ENCODE peak calls at places on chromosomes 5 and 9, in eight cellular contexts. Q, H, U, L, A, Z, V and D are unnamed samples. For H3K4me1, the result is how much of the 10 kb centered on the place peaks cover.

GRCh38 chr9:97632406-97632991 is 669 bp downstream of the TSTD2 start:
- DNase-seq in V (peak), Q (peak), H (no peak), A (no peak), U (peak), Z (no peak), L (no peak), D (peak)

GRCh38 chr5:103452666-103453065 is 109.9 kb downstream of the NUDT12 start:
- DNase-seq in U (no peak), H (no peak), L (no peak), V (no peak), A (no peak), Z (no peak), Q (no peak), D (no peak)

GRCh38 chr5:16812911-16813310 is 123.2 kb downstream of the MYO10 start:
- DNase-seq in U (no peak), Q (peak), Z (no peak), V (no peak), A (no peak), H (no peak), L (peak), D (no peak)

GRCh38 chr5:136656811-136657210 is 291.5 kb upstream of the TRPC7 start:
- DNase-seq in A (no peak), Z (no peak), U (no peak), V (no peak), Q (peak), H (no peak), L (no peak), D (no peak)

GRCh38 chr5:6723901-6724300 is 10.7 kb downstream of the TENT4A start:
- DNase-seq in U (no peak), Z (no peak), V (no peak), Q (no peak), H (no peak), L (no peak), A (no peak), D (no peak)

GRCh38 chr9:32344551-32345182 is 39.8 kb upstream of the ACO1 start:
- DNase-seq in V (no peak), U (peak), A (no peak), Q (no peak), L (no peak), H (no peak), Z (no peak), D (peak)

GRCh38 chr9:36721846-36722588 is 149.3 kb downstream of the MELK start:
- DNase-seq in Q (peak), U (no peak), H (no peak), V (no peak), L (no peak), Z (peak), A (no peak), D (peak)

GRCh38 chr9:112852741-112853505 is 37.8 kb downstream of the SLC46A2 start:
- DNase-seq in A (no peak), U (no peak), L (no peak), V (no peak), Z (no peak), H (no peak), Q (no peak), D (no peak)

GRCh38 chr9:114007991-114008666 is 70.0 kb downstream of the AMBP start:
- DNase-seq in H (peak), V (peak), Z (no peak), A (no peak), L (no peak), U (no peak), Q (no peak), D (no peak)

GRCh38 chr5:168898261-168898911 is 319.2 kb upstream of the PANK3 start:
- DNase-seq in Q (no peak), V (no peak), U (no peak), Z (no peak), L (no peak), A (no peak), H (no peak), D (peak)

GRCh38 chr5:30380228-30380627 is 813.3 kb upstream of the CDH6 start:
- DNase-seq in U (no peak), L (no peak), A (no peak), V (no peak), H (no peak), Q (no peak), Z (no peak), D (no peak)

GRCh38 chr9:35870351-35870923 is at the start of gene OR13J1:
- DNase-seq in H (no peak), A (no peak), V (no peak), Z (no peak), L (no peak), Q (no peak), U (no peak), D (no peak)

GRCh38 chr5:165525268-165525667 is 2019.8 kb downstream of the MAT2B start:
- DNase-seq in A (no peak), V (no peak), H (no peak), L (no peak), U (no peak), Q (no peak), Z (no peak), D (peak)

GRCh38 chr9:125986966-125987365 is 239.8 kb downstream of the PBX3 start:
- DNase-seq in Q (no peak), H (peak), V (no peak), U (no peak), Z (no peak), A (no peak), L (no peak), D (no peak)

GRCh38 chr9:113748135-113748534 is 128.0 kb upstream of the ZNF618 start:
- DNase-seq in A (no peak), U (no peak), H (no peak), V (no peak), Z (no peak), Q (no peak), L (no peak), D (no peak)

GRCh38 chr9:2234371-2234893 is 219.3 kb downstream of the SMARCA2 start:
- DNase-seq in U (no peak), Q (no peak), L (no peak), A (no peak), H (no peak), Z (no peak), V (peak), D (no peak)

GRCh38 chr5:27594141-27594540 is 555.8 kb upstream of the CDH9 start:
- DNase-seq in H (no peak), V (no peak), U (no peak), Q (no peak), L (no peak), Z (no peak), A (no peak), D (no peak)

GRCh38 chr9:17280350-17281012 is 145.6 kb downstream of the CNTLN start:
- DNase-seq in H (no peak), V (no peak), Z (no peak), L (no peak), U (no peak), Q (no peak), A (no peak), D (no peak)

GRCh38 chr5:172380992-172381643 is 73.2 kb downstream of the SH3PXD2B start:
- DNase-seq in H (peak), Q (no peak), Z (no peak), V (peak), A (no peak), L (no peak), U (no peak), D (no peak)

GRCh38 chr9:78038620-78039300 is 7.1 kb upstream of the GNAQ start:
- DNase-seq in Q (peak), V (no peak), H (no peak), L (no peak), U (no peak), A (no peak), Z (no peak), D (peak)

GRCh38 chr9:18861599-18862546 is 171.1 kb downstream of the SAXO1 start:
- DNase-seq in H (peak), U (peak), V (peak), Q (no peak), L (no peak), A (no peak), Z (no peak), D (no peak)

GRCh38 chr5:56460681-56461191 is 227.6 kb upstream of the ANKRD55 start:
- DNase-seq in U (no peak), Z (no peak), L (no peak), Q (no peak), V (no peak), H (no peak), A (no peak), D (no peak)

GRCh38 chr5:170903075-170903474 is 41.3 kb downstream of the RANBP17 start:
- DNase-seq in A (no peak), V (no peak), Q (no peak), H (no peak), U (peak), L (no peak), Z (no peak), D (no peak)

GRCh38 chr5:66689522-66690220 is 93.5 kb downstream of the MAST4 start:
- DNase-seq in U (no peak), H (no peak), L (no peak), A (no peak), Q (no peak), Z (no peak), V (no peak), D (no peak)

GRCh38 chr5:33433303-33434255 is 7.2 kb upstream of the TARS1 start:
- DNase-seq in H (no peak), Z (no peak), V (no peak), A (no peak), Q (no peak), L (no peak), U (no peak), D (no peak)

GRCh38 chr9:84397151-84397728 is 56.7 kb upstream of the SLC28A3 start:
- DNase-seq in A (peak), Q (peak), H (peak), V (peak), Z (peak), L (peak), U (peak), D (peak)

GRCh38 chr9:13128266-13128825 is 151.1 kb downstream of the MPDZ start:
- DNase-seq in V (no peak), Q (peak), Z (no peak), U (no peak), L (no peak), A (no peak), H (no peak), D (no peak)

GRCh38 chr9:27308691-27309390 is 11.9 kb upstream of the EQTN start:
- DNase-seq in A (no peak), Q (no peak), V (no peak), H (no peak), L (no peak), Z (no peak), U (no peak), D (no peak)

GRCh38 chr5:83472508-83473343 is 1.2 kb downstream of the VCAN start:
- DNase-seq in Z (no peak), V (peak), H (peak), Q (peak), U (peak), A (no peak), L (peak), D (no peak)
- H3K27ac ChIP-seq in Z (no peak), V (peak), H (peak), Q (no peak), U (peak), A (peak), L (peak), D (no peak)

DNA sequence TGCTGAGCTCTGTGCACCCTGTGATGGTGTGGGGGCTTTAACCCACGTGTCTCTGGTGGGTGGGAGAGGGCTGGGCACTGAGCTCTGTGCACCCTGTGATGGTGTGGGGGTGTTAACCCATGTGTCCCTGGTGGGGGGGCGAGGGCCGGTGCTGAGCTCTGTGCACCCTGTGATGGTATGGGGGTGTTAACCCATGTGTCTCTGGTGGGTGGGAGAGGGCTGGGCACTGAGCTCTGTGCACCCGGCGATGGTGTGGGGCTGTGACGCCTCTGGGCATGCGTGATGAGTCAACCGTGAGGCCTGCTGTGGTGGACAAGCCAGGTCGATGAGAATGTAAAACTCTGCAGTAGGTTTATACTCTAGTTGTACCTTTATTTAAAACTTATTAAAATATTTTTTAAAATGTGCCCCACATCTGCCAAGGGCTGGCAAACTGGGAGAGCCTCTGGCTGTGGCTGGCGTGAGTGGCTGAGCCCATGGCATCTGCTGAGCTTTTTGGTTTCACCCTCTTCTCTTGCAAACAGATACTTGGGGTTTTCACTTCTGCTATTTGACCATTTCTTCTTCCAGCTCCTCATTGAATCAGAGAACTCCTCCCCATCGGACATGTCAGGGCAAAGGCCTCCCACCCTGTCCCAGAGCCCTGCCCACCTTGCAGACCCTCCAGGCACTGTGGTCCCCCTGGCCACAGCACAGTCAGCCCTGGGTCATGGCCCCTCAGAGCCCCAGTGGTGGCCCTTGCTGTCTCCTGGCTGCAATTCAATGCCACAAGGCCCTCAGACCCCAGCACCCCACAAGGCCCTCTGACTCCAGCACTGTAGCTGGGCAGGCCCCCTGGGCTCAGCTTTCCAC is 18.5 kb upstream of the EXOC3 start:
- DNase-seq in Q (peak), L (no peak), A (no peak), Z (no peak), H (peak), U (no peak), V (no peak), D (no peak)
- H3K4me1 ChIP-seq in Q (under half), L (under half), A (under half), Z (under half), H (under half), U (under half), V (under half), D (under half)

GRCh38 chr9:109382585-109382984 is 61.7 kb upstream of the EPB41L4B start:
- DNase-seq in V (no peak), Z (no peak), L (no peak), H (no peak), U (no peak), Q (no peak), A (no peak), D (no peak)
- TF ChIP-seq CTCF in V (no peak), Z (no peak), L (no peak), H (no peak), U (no peak), Q (no peak), A (no peak), D (no peak)

DNA sequence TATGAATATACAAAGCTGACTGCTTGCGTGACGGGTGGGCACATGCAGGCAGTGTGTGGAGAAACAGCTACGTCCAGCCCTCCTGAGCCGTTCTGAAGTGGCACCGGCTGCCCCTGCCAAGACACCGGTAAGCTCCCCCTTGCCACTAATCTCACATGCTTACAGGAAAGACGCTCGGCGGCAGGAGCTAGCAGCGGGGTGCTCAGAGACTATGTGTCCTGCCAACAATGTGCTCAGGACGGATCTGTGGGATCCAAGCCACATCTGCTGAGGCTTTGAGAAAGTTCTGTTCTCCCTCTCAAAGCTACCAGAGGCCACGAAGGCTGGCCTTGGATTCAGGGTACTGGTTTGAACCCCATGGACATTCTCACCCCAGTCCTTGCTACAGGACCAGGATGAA is 157.2 kb upstream of the PHYKPL start:
- DNase-seq in L (no peak), Q (no peak), U (peak), H (no peak), A (no peak), Z (no peak), V (no peak), D (no peak)
- H3K27ac ChIP-seq in L (no peak), Q (no peak), U (no peak), H (no peak), A (no peak), Z (no peak), V (no peak), D (no peak)

GRCh38 chr9:25322138-25322537 is 356.1 kb downstream of the TUSC1 start:
- DNase-seq in Z (no peak), L (no peak), Q (no peak), U (no peak), A (no peak), V (no peak), H (no peak), D (no peak)
- H3K4me1 ChIP-seq in Z (under half), L (under half), Q (under half), U (under half), A (under half), V (under half), H (under half), D (under half)

DNA sequence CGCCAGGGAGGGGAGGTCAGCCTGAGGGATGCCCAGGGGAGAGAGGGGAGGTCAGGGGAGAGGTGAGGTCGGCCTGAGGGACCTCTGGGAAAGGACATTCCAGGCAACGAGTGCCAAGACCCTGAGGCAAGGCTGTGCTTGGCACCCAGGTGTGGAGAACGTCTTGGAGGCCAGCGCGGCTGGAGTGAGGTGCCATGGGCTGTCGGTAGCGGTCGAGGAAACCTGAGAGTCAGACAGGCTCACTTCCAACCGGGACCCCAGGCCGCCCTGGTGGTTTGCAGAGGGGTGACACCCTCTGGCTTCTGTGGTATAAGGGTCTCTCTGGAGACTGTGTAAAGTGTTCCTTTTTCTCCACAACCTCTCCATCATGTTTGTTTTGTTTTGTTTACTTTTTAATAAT is 82.9 kb downstream of the CACNA1B start:
- DNase-seq in Z (no peak), L (no peak), U (peak), H (peak), A (no peak), V (no peak), Q (no peak), D (no peak)
- TF ChIP-seq CTCF in Z (no peak), L (no peak), U (peak), H (no peak), A (peak), V (no peak), Q (no peak), D (peak)